ENCODE peak calls at places on chromosomes 12 and 14, in five cellular contexts. G, R, U, J and V are unnamed samples.

GRCh38 chr14:58915646-58916045 is 272.8 kb upstream of the DAAM1 start:
- DNase-seq in G (no peak), R (no peak), U (no peak), J (no peak), V (no peak)

GRCh38 chr14:52049271-52049670 is 19.6 kb downstream of the NID2 start:
- DNase-seq in G (no peak), R (no peak), U (no peak), J (no peak), V (no peak)

GRCh38 chr12:19880724-19881123 is 441.4 kb downstream of the AEBP2 start:
- DNase-seq in G (no peak), R (no peak), U (no peak), J (no peak), V (no peak)

GRCh38 chr12:80813820-80814219 is 97.1 kb downstream of the MYF5 start:
- DNase-seq in G (no peak), R (no peak), U (peak; percentile 23), J (no peak), V (no peak)

GRCh38 chr12:132559652-132560420 is 50.5 kb downstream of the LRCOL1 start:
- DNase-seq in G (peak; percentile 53), R (peak; percentile 94), U (no peak), J (no peak), V (peak; percentile 6)

GRCh38 chr12:124556896-124557501 is 10.4 kb downstream of the NCOR2 start:
- DNase-seq in G (no peak), R (no peak), U (no peak), J (no peak), V (no peak)

GRCh38 chr12:16880864-16881285 is 274.9 kb upstream of the LMO3 start:
- DNase-seq in G (peak; percentile 12), R (no peak), U (no peak), J (peak; percentile 2), V (no peak)

GRCh38 chr12:96401061-96401871 is 1.0 kb upstream of the CDK17 start:
- DNase-seq in G (peak; percentile 83), R (peak; percentile 75), U (peak; percentile 72), J (no peak), V (peak; percentile 45)

GRCh38 chr12:33480366-33480765 is 40.7 kb upstream of the SYT10 start:
- DNase-seq in G (no peak), R (no peak), U (no peak), J (no peak), V (no peak)

GRCh38 chr12:85835810-85836715 is at the start of gene RASSF9:
- DNase-seq in G (peak; percentile 82), R (no peak), U (no peak), J (no peak), V (peak; percentile 10)

GRCh38 chr14:63435838-63436237 is 107.3 kb downstream of the PPP2R5E start:
- DNase-seq in G (peak; percentile 37), R (no peak), U (no peak), J (no peak), V (peak; percentile 13)

GRCh38 chr12:56565510-56566101 is 44.0 kb downstream of the RBMS2 start:
- DNase-seq in G (peak; percentile 73), R (peak; percentile 67), U (no peak), J (no peak), V (peak; percentile 54)

GRCh38 chr12:121397521-121397920 is 2.4 kb upstream of the RNF34 start:
- DNase-seq in G (no peak), R (no peak), U (no peak), J (no peak), V (no peak)
- TF ChIP-seq KDM1A in G (no peak), R (no peak), U (no peak), J (no peak), V (no peak)

DNA sequence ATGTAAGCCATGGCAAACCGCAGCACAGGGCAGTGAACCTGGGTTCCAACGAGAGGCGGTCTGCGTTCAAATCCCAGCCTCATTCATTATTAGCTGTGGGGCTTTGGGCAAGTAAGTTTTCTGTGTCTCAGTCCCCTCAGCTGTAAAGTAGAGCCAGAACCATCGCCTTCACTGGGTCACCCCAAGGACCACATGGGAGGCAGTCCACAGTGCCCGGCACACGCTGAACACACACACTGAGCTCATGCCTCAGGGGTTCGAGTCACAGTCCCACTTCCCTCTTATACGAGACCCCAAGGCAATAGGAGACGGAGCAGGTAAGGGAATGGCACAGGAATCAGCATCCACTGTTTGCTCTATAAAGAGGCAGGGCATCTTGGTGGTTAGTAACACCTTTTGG is 19.1 kb downstream of the LRTM2 start:
- DNase-seq in G (no peak), R (no peak), U (no peak), J (no peak), V (no peak)
- TF ChIP-seq KDM1A in G (no peak), R (no peak), U (no peak), J (no peak), V (no peak)

GRCh38 chr12:130043685-130044421 is 118.4 kb upstream of the FZD10 start:
- DNase-seq in G (no peak), R (no peak), U (no peak), J (no peak), V (peak; percentile 56)

GRCh38 chr12:130044991-130045621 is 117.2 kb upstream of the FZD10 start:
- DNase-seq in G (no peak), R (no peak), U (no peak), J (no peak), V (peak; percentile 75)

GRCh38 chr12:130041983-130042812 is 120.1 kb upstream of the FZD10 start:
- DNase-seq in G (no peak), R (peak; percentile 51), U (no peak), J (no peak), V (no peak)
- TF ChIP-seq KDM1A in G (peak; percentile 53), R (peak; percentile 84), U (no peak), J (peak; percentile 96), V (peak; percentile 95)

GRCh38 chr14:67491741-67492504 is 3.4 kb upstream of the TMEM229B start:
- DNase-seq in G (no peak), R (no peak), U (no peak), J (no peak), V (no peak)
- TF ChIP-seq KDM1A in G (no peak), R (no peak), U (no peak), J (no peak), V (no peak)

DNA sequence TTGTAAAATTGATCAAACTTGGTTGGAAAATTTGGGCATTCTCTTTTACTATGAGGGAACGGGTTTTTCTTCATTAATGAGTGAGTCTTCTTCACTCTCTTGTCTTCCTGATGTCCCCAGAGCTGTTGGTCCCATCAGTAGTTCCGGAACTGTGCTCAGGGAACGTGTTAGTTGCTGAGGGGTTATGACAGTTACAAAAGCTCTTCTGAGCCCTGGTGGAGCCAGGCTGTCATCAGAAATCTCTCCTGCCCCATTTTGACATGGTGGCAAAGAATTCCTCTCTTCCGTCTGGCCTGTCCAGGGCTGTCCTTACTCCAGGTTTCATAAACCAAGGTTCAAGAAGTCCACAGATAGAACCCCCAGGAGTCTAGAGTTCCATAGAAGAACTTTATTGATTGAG is 208.5 kb downstream of the SLC41A2 start:
- DNase-seq in G (no peak), R (no peak), U (no peak), J (no peak), V (no peak)
- TF ChIP-seq KDM1A in G (no peak), R (no peak), U (no peak), J (no peak), V (no peak)

DNA sequence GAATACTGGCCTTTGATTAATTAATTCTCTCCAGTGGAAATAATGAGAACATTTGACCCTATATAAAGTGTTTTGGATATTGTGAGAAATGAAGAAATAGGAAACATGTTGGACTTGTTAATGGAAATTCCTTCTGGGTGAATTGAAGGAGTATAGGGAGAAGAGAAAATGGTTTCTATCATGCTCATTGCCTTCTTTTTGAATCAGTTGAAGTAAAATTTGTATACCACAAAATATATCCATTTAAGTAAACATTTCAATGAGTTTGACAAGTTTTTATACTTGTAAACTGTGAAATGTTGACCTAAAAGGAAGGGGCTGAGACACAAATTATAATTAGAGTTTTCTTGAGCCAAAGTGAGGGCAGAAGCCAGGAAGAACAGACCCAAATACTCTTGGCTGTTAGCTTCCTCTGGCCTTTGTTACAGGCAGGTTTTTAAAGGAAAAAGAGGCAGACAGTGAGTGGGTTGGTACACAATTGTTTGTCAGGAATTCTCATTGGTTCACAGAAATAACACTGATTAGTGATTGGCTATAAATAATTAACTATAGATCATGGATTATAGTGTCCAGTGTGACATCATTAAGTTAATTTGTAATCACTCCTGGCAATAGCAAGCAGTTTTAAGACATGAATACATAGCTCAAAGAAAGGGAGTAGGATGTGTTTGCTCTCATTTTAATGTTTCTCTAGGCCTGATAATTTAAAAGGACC is 826 bp downstream of the ZNF705A start:
- DNase-seq in G (peak; percentile 69), R (no peak), U (no peak), J (no peak), V (no peak)
- TF ChIP-seq KDM1A in G (no peak), R (no peak), U (no peak), J (no peak), V (no peak)